ENCODE peak calls at places on chromosomes 13 and 19, in six cellular contexts. D, U, J, T, M and A are unnamed samples.
A peak's percentile ranks its signal among the peaks of the same experiment; 100 is the strongest.

GRCh38 chr19:51005248-51005647 is 3.8 kb upstream of the KLK8 start:
- DNase-seq in D (no peak), U (no peak), J (no peak), T (no peak), M (no peak), A (no peak)

GRCh38 chr19:13051581-13052165 is 51.0 kb downstream of the LYL1 start:
- DNase-seq in D (peak; percentile 90), U (peak; percentile 92), J (peak; percentile 85), T (peak; percentile 89), M (no peak), A (no peak)

GRCh38 chr19:12745166-12745897 is 6.3 kb upstream of the BEST2 start:
- DNase-seq in D (no peak), U (no peak), J (no peak), T (no peak), M (no peak), A (no peak)

GRCh38 chr19:39813264-39813998 is 20.5 kb downstream of the DYRK1B start:
- DNase-seq in D (no peak), U (no peak), J (no peak), T (no peak), M (no peak), A (no peak)

GRCh38 chr13:32811297-32811800 is 204.9 kb upstream of the KL start:
- DNase-seq in D (no peak), U (no peak), J (peak; percentile 46), T (no peak), M (peak; percentile 57), A (peak; percentile 46)

GRCh38 chr13:22041741-22042140 is 370.9 kb downstream of the FGF9 start:
- DNase-seq in D (no peak), U (no peak), J (no peak), T (no peak), M (no peak), A (no peak)

GRCh38 chr19:52336117-52336811 is at the start of gene ZNF610:
- DNase-seq in D (peak; percentile 92), U (peak; percentile 97), J (peak; percentile 94), T (peak; percentile 88), M (peak; percentile 94), A (peak; percentile 94)

GRCh38 chr19:6020972-6021805 is 43.2 kb upstream of the RANBP3 start:
- DNase-seq in D (no peak), U (no peak), J (no peak), T (no peak), M (no peak), A (peak; percentile 77)

GRCh38 chr13:113774177-113775107 is 15.4 kb downstream of the TMEM255B start:
- DNase-seq in D (no peak), U (peak; percentile 21), J (no peak), T (no peak), M (peak; percentile 59), A (no peak)

GRCh38 chr19:50329146-50329925 is at the start of gene KCNC3:
- DNase-seq in D (peak; percentile 34), U (peak; percentile 100), J (peak; percentile 98), T (peak; percentile 100), M (peak; percentile 93), A (peak; percentile 98)

GRCh38 chr13:24678151-24678550 is 2.1 kb upstream of the ATP12A start:
- DNase-seq in D (no peak), U (peak; percentile 56), J (no peak), T (no peak), M (no peak), A (no peak)

GRCh38 chr19:45640849-45641273 is 1.7 kb upstream of the EML2 start:
- DNase-seq in D (no peak), U (peak; percentile 91), J (peak; percentile 73), T (peak; percentile 86), M (no peak), A (no peak)

GRCh38 chr13:40139896-40140520 is 484.5 kb downstream of the COG6 start:
- DNase-seq in D (no peak), U (no peak), J (no peak), T (no peak), M (no peak), A (no peak)

GRCh38 chr13:98584668-98585397 is 7.9 kb upstream of the STK24 start:
- DNase-seq in D (no peak), U (no peak), J (no peak), T (no peak), M (peak; percentile 48), A (no peak)

GRCh38 chr19:34313188-34313587 is 51.8 kb upstream of the GPI start:
- DNase-seq in D (no peak), U (no peak), J (peak; percentile 59), T (no peak), M (peak; percentile 65), A (no peak)

GRCh38 chr13:51772105-51772455 is 31.9 kb downstream of the DHRS12 start:
- DNase-seq in D (no peak), U (no peak), J (no peak), T (no peak), M (no peak), A (no peak)

GRCh38 chr19:44628793-44629192 is 14.9 kb upstream of the PVR start:
- DNase-seq in D (no peak), U (no peak), J (no peak), T (no peak), M (no peak), A (no peak)

GRCh38 chr13:109285586-109285985 is 500.8 kb downstream of the IRS2 start:
- DNase-seq in D (no peak), U (no peak), J (no peak), T (no peak), M (no peak), A (no peak)

GRCh38 chr19:21022996-21023395 is 2.5 kb downstream of the ZNF430 start:
- DNase-seq in D (no peak), U (no peak), J (no peak), T (no peak), M (peak; percentile 2), A (no peak)

GRCh38 chr19:11405846-11406643 is 13.1 kb downstream of the RGL3 start:
- DNase-seq in D (peak; percentile 39), U (no peak), J (no peak), T (peak; percentile 79), M (no peak), A (no peak)

GRCh38 chr13:58999851-59000250 is 1163.9 kb downstream of the DIAPH3 start:
- DNase-seq in D (no peak), U (no peak), J (no peak), T (no peak), M (no peak), A (no peak)

GRCh38 chr13:34025746-34026145 is 207.8 kb downstream of the RFC3 start:
- DNase-seq in D (no peak), U (no peak), J (no peak), T (no peak), M (peak; percentile 57), A (no peak)

GRCh38 chr19:30059741-30060140 is 117.7 kb downstream of the URI1 start:
- DNase-seq in D (no peak), U (peak; percentile 65), J (no peak), T (no peak), M (no peak), A (no peak)

GRCh38 chr13:43544011-43544410 is 242.8 kb downstream of the ENOX1 start:
- DNase-seq in D (no peak), U (no peak), J (no peak), T (no peak), M (no peak), A (no peak)

GRCh38 chr13:23667750-23668149 is 97.5 kb downstream of the TNFRSF19 start:
- DNase-seq in D (no peak), U (no peak), J (no peak), T (peak; percentile 50), M (no peak), A (no peak)

GRCh38 chr19:5545984-5546383 is 21.8 kb downstream of the TINCR start:
- DNase-seq in D (no peak), U (no peak), J (no peak), T (no peak), M (no peak), A (no peak)

GRCh38 chr13:93862259-93862658 is 617.2 kb downstream of the DCT start:
- DNase-seq in D (no peak), U (no peak), J (no peak), T (no peak), M (no peak), A (no peak)

GRCh38 chr19:29484876-29485275 is 40.9 kb upstream of the VSTM2B start:
- DNase-seq in D (no peak), U (no peak), J (no peak), T (peak; percentile 5), M (no peak), A (no peak)

GRCh38 chr19:13366529-13367143 is 139.6 kb downstream of the CACNA1A start:
- DNase-seq in D (peak; percentile 39), U (no peak), J (no peak), T (peak; percentile 40), M (peak; percentile 53), A (no peak)

GRCh38 chr19:38658462-38659306 is 11.2 kb downstream of the ACTN4 start:
- DNase-seq in D (no peak), U (no peak), J (peak; percentile 44), T (no peak), M (peak; percentile 93), A (no peak)

GRCh38 chr13:110628477-110628793 is 13.1 kb downstream of the NAXD start:
- DNase-seq in D (no peak), U (no peak), J (no peak), T (no peak), M (no peak), A (no peak)